ENCODE peak calls at places on chromosomes 2 and 18, in five cellular contexts. W, B, M, L and F are unnamed samples.
A peak's percentile ranks its signal among the peaks of the same experiment; 100 is the strongest.

GRCh38 chr2:168478206-168478605 is 22.1 kb downstream of the CERS6 start:
- ATAC-seq in L (peak; percentile 19), W (peak; percentile 98), B (no peak), M (no peak), F (no peak)

GRCh38 chr2:127463155-127463991 is 45.1 kb downstream of the PROC start:
- ATAC-seq in B (no peak), W (peak; percentile 65), M (peak; percentile 66), L (no peak), F (no peak)

GRCh38 chr2:153403937-153404336 is 74.6 kb downstream of the RPRM start:
- ATAC-seq in W (no peak), M (no peak), B (no peak), L (no peak), F (no peak)

GRCh38 chr2:226759768-226760167 is 39.9 kb downstream of the IRS1 start:
- ATAC-seq in B (no peak), L (no peak), W (no peak), M (no peak), F (no peak)

GRCh38 chr2:185299867-185300266 is 438.7 kb upstream of the FSIP2 start:
- ATAC-seq in M (no peak), B (peak; percentile 19), W (no peak), L (no peak), F (peak; percentile 22)

GRCh38 chr18:9549405-9549804 is 65.0 kb downstream of the PPP4R1 start:
- ATAC-seq in L (peak; percentile 27), B (no peak), M (peak; percentile 47), W (peak; percentile 68), F (no peak)

GRCh38 chr2:38835990-38836389 is 39.7 kb downstream of the DHX57 start:
- ATAC-seq in L (peak; percentile 95), M (no peak), B (no peak), W (no peak), F (peak; percentile 62)

GRCh38 chr2:10009811-10010781 is 33.3 kb upstream of the KLF11 start:
- ATAC-seq in L (no peak), W (peak; percentile 61), B (peak; percentile 81), M (no peak), F (peak; percentile 86)

DNA sequence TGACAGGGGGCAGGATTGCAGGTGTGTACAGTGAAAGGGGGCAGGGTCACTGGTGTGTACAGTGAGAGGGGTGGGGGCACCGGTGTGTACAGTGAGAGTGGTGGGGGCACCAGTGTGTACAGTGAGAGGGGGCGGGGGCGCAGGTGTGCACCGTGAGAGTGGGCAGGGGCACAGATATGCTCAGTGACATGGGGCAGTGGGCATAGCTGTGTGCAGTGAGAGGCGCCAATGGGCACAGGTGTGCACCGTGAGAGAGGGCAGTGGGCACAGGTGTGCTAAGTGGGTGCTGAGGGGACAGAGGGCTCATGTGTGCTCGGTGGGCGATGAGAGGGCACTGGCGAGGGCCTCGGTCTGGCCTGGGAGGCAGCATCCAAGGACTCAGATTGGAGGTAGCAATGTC is 63.0 kb downstream of the GREB1 start:
- ATAC-seq in W (peak; percentile 5), M (no peak), L (no peak), B (no peak), F (no peak)
- H3K27ac ChIP-seq in W (no peak overlapping the region), M (no peak overlapping the region), L (no peak overlapping the region), B (no peak overlapping the region), F (no peak overlapping the region)

GRCh38 chr2:174336403-174337336 is 1.9 kb downstream of the SP9 start:
- ATAC-seq in M (peak; percentile 58), B (no peak), W (peak; percentile 68), L (peak; percentile 69), F (no peak)
- TF ChIP-seq EP300 in M (no peak), B (no peak), W (no peak), L (no peak), F (no peak)

GRCh38 chr18:40414155-40414754 is 1540.8 kb upstream of the PIK3C3 start:
- ATAC-seq in W (no peak), L (no peak), B (no peak), M (no peak), F (no peak)

GRCh38 chr18:40415224-40415791 is 1539.7 kb upstream of the PIK3C3 start:
- ATAC-seq in M (no peak), L (no peak), B (no peak), W (no peak), F (no peak)

GRCh38 chr18:40413160-40413559 is 1541.9 kb upstream of the PIK3C3 start:
- ATAC-seq in L (no peak), B (no peak), M (no peak), W (peak; percentile 52), F (no peak)

GRCh38 chr18:40415821-40416220 is 1539.2 kb upstream of the PIK3C3 start:
- ATAC-seq in L (no peak), W (no peak), B (no peak), M (no peak), F (no peak)

GRCh38 chr18:40417501-40417900 is 1537.5 kb upstream of the PIK3C3 start:
- ATAC-seq in W (no peak), B (no peak), L (no peak), M (no peak), F (no peak)
- TF ChIP-seq POLR2AphosphoS5 in W (no peak), B (no peak), L (no peak), M (no peak), F (no peak)

GRCh38 chr2:163802289-163802688 is 66.5 kb upstream of the FIGN start:
- ATAC-seq in M (no peak), W (no peak), L (no peak), B (no peak), F (no peak)
- H3K27ac ChIP-seq in M (no peak overlapping the region), W (no peak overlapping the region), L (no peak overlapping the region), B (no peak overlapping the region), F (no peak overlapping the region)